ENCODE peak calls at places on chromosomes 5 and 9, in five cellular contexts. One of them, this sample, is unnamed. For H3K4me1, the result is how much of the 10 kb centered on the place peaks cover.

GRCh38 chr9:137721479-137721878 is 102.7 kb downstream of the EHMT1 start:
- DNase-seq in K562: no peak
- DNase-seq in A549: no peak
- DNase-seq in suprapubic skin: no peak
- DNase-seq in upper lobe of left lung: no peak
- DNase-seq in this sample: no peak

GRCh38 chr5:52725781-52726180 is 61.9 kb upstream of the ITGA1 start:
- DNase-seq in K562: no peak
- DNase-seq in upper lobe of left lung: peak
- DNase-seq in suprapubic skin: no peak
- DNase-seq in A549: no peak
- DNase-seq in this sample: no peak

GRCh38 chr5:180633283-180634177 is 15.9 kb downstream of the FLT4 start:
- DNase-seq in K562: no peak
- DNase-seq in A549: no peak
- DNase-seq in upper lobe of left lung: no peak
- DNase-seq in suprapubic skin: no peak
- DNase-seq in this sample: no peak

GRCh38 chr5:10145922-10146321 is 103.8 kb downstream of the ATPSCKMT start:
- DNase-seq in suprapubic skin: no peak
- DNase-seq in K562: no peak
- DNase-seq in upper lobe of left lung: no peak
- DNase-seq in A549: peak
- DNase-seq in this sample: no peak

GRCh38 chr9:112921549-112921948 is 30.9 kb upstream of the SLC46A2 start:
- DNase-seq in K562: peak
- DNase-seq in upper lobe of left lung: no peak
- DNase-seq in A549: peak
- DNase-seq in suprapubic skin: no peak
- DNase-seq in this sample: no peak

GRCh38 chr5:180291234-180291940 is 496 bp downstream of the MAPK9 start:
- DNase-seq in upper lobe of left lung: peak
- DNase-seq in K562: peak
- DNase-seq in suprapubic skin: no peak
- DNase-seq in A549: no peak
- DNase-seq in this sample: peak

GRCh38 chr5:69130241-69130640 is 36.4 kb downstream of the SLC30A5 start:
- DNase-seq in A549: peak
- DNase-seq in K562: no peak
- DNase-seq in suprapubic skin: no peak
- DNase-seq in upper lobe of left lung: no peak
- DNase-seq in this sample: no peak

GRCh38 chr5:760363-761205 is 23.9 kb downstream of the ZDHHC11B start:
- DNase-seq in A549: no peak
- DNase-seq in K562: no peak
- DNase-seq in upper lobe of left lung: peak
- DNase-seq in suprapubic skin: peak
- DNase-seq in this sample: peak

GRCh38 chr5:1481266-1481998 is 36.2 kb upstream of the SLC6A3 start:
- DNase-seq in suprapubic skin: no peak
- DNase-seq in upper lobe of left lung: no peak
- DNase-seq in A549: no peak
- DNase-seq in K562: no peak
- DNase-seq in this sample: no peak

GRCh38 chr5:55608595-55608994 is 73.8 kb upstream of the PLPP1 start:
- DNase-seq in upper lobe of left lung: no peak
- DNase-seq in A549: no peak
- DNase-seq in K562: no peak
- DNase-seq in suprapubic skin: no peak
- DNase-seq in this sample: no peak

GRCh38 chr5:89878140-89878570 is 531.4 kb downstream of the CETN3 start:
- DNase-seq in suprapubic skin: no peak
- DNase-seq in K562: no peak
- DNase-seq in upper lobe of left lung: no peak
- DNase-seq in A549: peak
- DNase-seq in this sample: no peak

GRCh38 chr5:150184990-150185952 is 4.6 kb upstream of the SLC6A7 start:
- DNase-seq in A549: no peak
- DNase-seq in K562: no peak
- DNase-seq in suprapubic skin: no peak
- DNase-seq in upper lobe of left lung: no peak
- DNase-seq in this sample: peak

GRCh38 chr9:131727795-131728545 is 11.9 kb downstream of the RAPGEF1 start:
- DNase-seq in upper lobe of left lung: no peak
- DNase-seq in A549: no peak
- DNase-seq in suprapubic skin: no peak
- DNase-seq in K562: no peak
- DNase-seq in this sample: no peak

GRCh38 chr5:174581483-174581882 is 142.9 kb upstream of the MSX2 start:
- DNase-seq in suprapubic skin: peak
- DNase-seq in upper lobe of left lung: no peak
- DNase-seq in K562: peak
- DNase-seq in A549: peak
- DNase-seq in this sample: peak

GRCh38 chr9:71683598-71684235 is 84.6 kb downstream of the CEMIP2 start:
- DNase-seq in suprapubic skin: no peak
- DNase-seq in K562: no peak
- DNase-seq in A549: no peak
- DNase-seq in upper lobe of left lung: peak
- DNase-seq in this sample: no peak

GRCh38 chr5:1101991-1102713 is 9.7 kb downstream of the SLC12A7 start:
- DNase-seq in K562: peak
- DNase-seq in A549: no peak
- DNase-seq in upper lobe of left lung: peak
- DNase-seq in suprapubic skin: no peak
- DNase-seq in this sample: no peak

DNA sequence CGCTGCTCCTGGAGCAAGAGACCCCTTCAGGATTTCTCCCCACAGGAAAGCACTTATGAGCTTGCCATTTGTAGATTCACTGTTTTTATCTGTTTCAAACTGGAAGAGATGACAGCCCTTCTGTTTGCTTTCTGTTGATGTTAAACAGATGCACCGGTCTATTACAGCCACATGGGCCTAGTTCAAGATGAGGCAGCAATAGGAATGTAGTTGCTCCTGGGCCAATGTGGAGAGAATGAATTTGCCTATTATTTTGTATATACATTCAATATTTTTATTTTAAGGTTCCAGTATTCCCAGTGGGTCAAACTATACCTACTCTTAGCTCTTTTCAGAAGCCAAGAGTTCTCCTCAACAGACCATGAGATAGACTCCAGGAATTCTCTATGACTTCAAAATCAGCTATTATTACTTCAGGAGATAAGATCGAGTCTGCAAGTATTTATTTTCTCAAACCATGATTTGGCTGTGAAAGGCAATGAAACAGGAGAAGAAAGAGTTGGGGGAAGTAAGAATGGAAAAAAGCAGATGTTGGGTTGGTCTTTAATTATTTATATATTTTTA is 461.6 kb downstream of the RASEF start:
- DNase-seq in A549: no peak
- DNase-seq in suprapubic skin: no peak
- DNase-seq in upper lobe of left lung: no peak
- DNase-seq in K562: no peak
- DNase-seq in this sample: no peak
- TF ChIP-seq EP300 in A549: no peak
- TF ChIP-seq EP300 in suprapubic skin: no peak
- TF ChIP-seq EP300 in upper lobe of left lung: no peak
- TF ChIP-seq EP300 in K562: no peak
- TF ChIP-seq EP300 in this sample: no peak

DNA sequence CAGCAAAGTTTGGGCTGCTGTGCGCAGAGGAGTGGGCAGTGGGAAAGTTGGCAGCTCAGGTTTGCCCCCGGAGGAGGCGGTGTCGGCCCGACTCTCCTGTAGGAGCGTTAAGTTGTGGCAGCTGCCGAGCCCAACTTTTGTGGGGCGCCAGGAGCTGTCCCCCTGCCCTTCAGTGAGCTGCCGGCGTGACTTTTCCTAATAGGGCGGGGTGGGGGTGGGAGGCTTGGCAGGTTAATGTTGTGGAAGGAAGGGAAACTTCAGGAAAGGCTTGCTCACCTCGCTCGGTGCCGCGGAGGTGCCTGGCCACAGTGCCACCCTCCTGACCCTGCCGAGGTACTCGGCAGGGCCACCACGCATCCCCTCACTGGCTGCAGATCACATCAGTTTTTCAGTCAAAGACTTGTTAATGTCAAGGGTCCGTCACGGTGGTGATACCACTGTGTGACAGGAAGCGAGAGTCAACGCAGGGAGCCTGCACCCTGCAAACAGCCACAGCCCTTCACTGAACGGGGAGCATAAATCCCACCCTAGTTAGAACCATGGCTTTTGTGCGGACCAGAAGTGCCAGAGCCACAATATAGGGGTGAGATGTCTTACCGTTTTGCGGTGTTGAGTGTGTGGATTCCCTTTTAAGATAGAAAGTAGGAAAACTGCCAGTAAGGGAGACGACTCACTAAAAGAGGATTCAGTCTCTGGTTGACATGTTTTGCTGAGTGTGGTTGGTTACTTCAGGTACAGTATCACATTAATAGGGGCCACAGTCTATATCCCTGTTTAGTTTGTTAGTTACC is 746 bp downstream of the LNPEP start:
- DNase-seq in upper lobe of left lung: peak
- DNase-seq in suprapubic skin: peak
- DNase-seq in A549: peak
- DNase-seq in K562: peak
- DNase-seq in this sample: peak
- H3K4me1 ChIP-seq in upper lobe of left lung: under half
- H3K4me1 ChIP-seq in suprapubic skin: under half
- H3K4me1 ChIP-seq in A549: under half
- H3K4me1 ChIP-seq in K562: under half
- H3K4me1 ChIP-seq in this sample: under half

DNA sequence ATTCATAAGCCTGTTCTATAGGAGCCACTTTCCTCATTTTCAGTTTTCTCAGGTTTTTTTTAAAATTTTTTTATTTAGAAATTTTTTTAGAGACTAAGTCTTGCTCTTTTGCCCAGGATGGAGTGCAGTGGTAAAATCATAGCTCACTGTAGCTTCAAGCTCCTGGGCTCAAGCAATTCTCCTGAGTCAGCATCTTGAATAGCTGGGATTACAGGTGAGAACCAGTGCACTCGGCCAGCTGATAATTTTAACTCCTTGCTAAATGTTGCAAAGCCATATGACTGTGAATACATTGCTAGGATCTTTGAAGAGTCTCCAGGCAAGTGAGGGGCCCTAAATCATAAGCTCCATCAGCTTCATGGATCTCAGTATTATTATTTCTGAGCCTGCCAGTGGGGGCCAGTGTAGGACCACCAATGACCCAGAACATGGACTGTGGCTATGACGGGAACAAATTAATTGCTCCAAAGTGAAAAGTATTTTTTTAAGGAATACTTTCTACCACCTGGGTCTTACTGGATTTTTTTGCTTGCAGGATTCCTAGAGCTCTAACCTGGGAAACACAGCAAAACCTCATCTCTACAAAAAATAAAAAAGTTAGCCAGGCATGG is 5.7 kb upstream of the GAPVD1 start:
- DNase-seq in upper lobe of left lung: no peak
- DNase-seq in A549: peak
- DNase-seq in suprapubic skin: no peak
- DNase-seq in K562: peak
- DNase-seq in this sample: no peak
- TF ChIP-seq CTCF in upper lobe of left lung: no peak
- TF ChIP-seq CTCF in A549: peak
- TF ChIP-seq CTCF in suprapubic skin: no peak
- TF ChIP-seq CTCF in K562: peak
- TF ChIP-seq CTCF in this sample: no peak

GRCh38 chr9:12276451-12276850 is 416.7 kb upstream of the TYRP1 start:
- DNase-seq in A549: no peak
- DNase-seq in upper lobe of left lung: no peak
- DNase-seq in suprapubic skin: no peak
- DNase-seq in K562: no peak
- DNase-seq in this sample: no peak
- TF ChIP-seq EP300 in A549: no peak
- TF ChIP-seq EP300 in upper lobe of left lung: no peak
- TF ChIP-seq EP300 in suprapubic skin: no peak
- TF ChIP-seq EP300 in K562: no peak
- TF ChIP-seq EP300 in this sample: no peak

DNA sequence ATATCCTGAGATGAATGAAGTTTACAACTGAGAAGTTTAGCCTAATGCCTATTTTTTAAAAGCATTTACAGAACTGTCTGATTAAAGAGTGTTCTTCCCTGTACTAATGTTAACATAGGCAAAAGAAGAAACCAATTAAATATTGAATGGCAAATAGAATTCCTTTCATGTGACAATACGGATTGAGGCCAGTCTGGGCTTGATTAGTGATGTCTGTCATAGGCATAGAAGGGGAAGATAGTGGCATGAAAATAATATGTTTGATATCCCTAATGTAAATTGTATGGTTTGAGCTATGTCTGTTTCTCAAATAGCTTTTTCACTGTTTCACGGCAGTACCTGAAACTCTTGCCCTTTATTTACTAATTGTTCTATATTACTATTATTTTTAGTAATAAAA is 443.1 kb upstream of the CLINT1 start:
- DNase-seq in K562: no peak
- DNase-seq in A549: no peak
- DNase-seq in upper lobe of left lung: no peak
- DNase-seq in suprapubic skin: no peak
- DNase-seq in this sample: no peak
- H3K4me1 ChIP-seq in K562: under half
- H3K4me1 ChIP-seq in A549: under half
- H3K4me1 ChIP-seq in upper lobe of left lung: under half
- H3K4me1 ChIP-seq in suprapubic skin: under half
- H3K4me1 ChIP-seq in this sample: under half